ENCODE peak calls at places on chromosome 12, in four cellular contexts. K is WTC11, J is K562, B is HepG2. U is an unnamed sample.

GRCh38 chr12:9750276-9751203 is 10.2 kb downstream of the CD69 start:
- DNase-seq in K (no peak), J (peak), B (peak), U (no peak)

GRCh38 chr12:91109148-91109564 is 2.1 kb downstream of the LUM start:
- DNase-seq in J (peak), K (peak), B (peak), U (peak)

GRCh38 chr12:125773033-125773432 is 707.8 kb downstream of the AACS start:
- DNase-seq in J (peak), K (peak), B (peak), U (no peak)

GRCh38 chr12:30959110-30959710 is 32.7 kb downstream of the TSPAN11 start:
- DNase-seq in J (no peak), B (no peak), K (no peak), U (no peak)

GRCh38 chr12:69388371-69388770 is 28.8 kb downstream of the YEATS4 start:
- DNase-seq in J (no peak), K (no peak), B (peak), U (no peak)

GRCh38 chr12:50185496-50185895 is 18.3 kb upstream of the CERS5 start:
- DNase-seq in J (no peak), K (no peak), B (no peak), U (no peak)

GRCh38 chr12:57134949-57135348 is 6.7 kb downstream of the LRP1 start:
- DNase-seq in J (no peak), K (no peak), B (no peak), U (no peak)

GRCh38 chr12:272942-273906 is 10.6 kb upstream of the SLC6A13 start:
- DNase-seq in B (no peak), K (no peak), J (no peak), U (no peak)

GRCh38 chr12:53251477-53252348 is 16.4 kb upstream of the ESPL1 start:
- DNase-seq in B (peak), J (peak), K (peak), U (peak)

GRCh38 chr12:57552692-57553321 is 3.0 kb downstream of the KIF5A start:
- DNase-seq in K (no peak), B (no peak), J (peak), U (no peak)

GRCh38 chr12:6212086-6212485 is 11.9 kb downstream of the CD9 start:
- DNase-seq in B (no peak), K (no peak), J (no peak), U (no peak)

GRCh38 chr12:8508224-8508623 is 5.1 kb upstream of the CLEC4D start:
- DNase-seq in J (no peak), K (no peak), B (no peak), U (no peak)
- TF ChIP-seq CTCF in J (no peak), K (no peak), B (no peak), U (no peak)

DNA sequence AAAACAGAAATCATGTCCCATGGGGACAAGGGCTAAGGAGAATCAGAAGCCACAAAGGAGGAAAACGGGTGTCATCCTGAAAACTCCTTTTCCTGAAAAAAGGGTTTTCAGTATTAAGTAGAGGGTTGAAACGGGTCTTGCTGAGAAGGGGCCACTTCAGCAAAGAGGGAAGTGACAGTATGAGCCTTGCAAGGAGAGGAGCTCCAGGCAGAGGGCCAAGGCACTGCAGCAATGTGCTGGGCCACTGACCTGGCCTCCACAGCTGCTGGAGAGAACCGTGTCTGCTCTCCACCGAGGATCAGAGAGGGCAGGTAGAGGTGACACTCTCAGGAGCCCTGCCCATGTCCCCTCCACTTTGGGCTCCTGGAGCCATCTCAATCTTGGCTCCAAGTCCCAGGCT is 103.3 kb downstream of the NCOR2 start:
- DNase-seq in K (no peak), J (no peak), B (no peak), U (no peak)
- TF ChIP-seq TCF7 in K (no peak), J (no peak), B (no peak), U (no peak)

GRCh38 chr12:96399919-96400630 is at the start of gene CDK17:
- DNase-seq in K (peak), B (peak), J (peak), U (no peak)
- TF ChIP-seq CTCF in K (no peak), B (peak), J (peak), U (peak)

GRCh38 chr12:132268674-132269073 is 60.7 kb downstream of the GALNT9 start:
- DNase-seq in J (peak), K (no peak), B (no peak), U (no peak)
- TF ChIP-seq TCF7 in J (no peak), K (no peak), B (no peak), U (no peak)

GRCh38 chr12:108731105-108731865 is at the start of gene CORO1C:
- DNase-seq in J (peak), K (peak), B (peak), U (peak)
- TF ChIP-seq CTCF in J (peak), K (peak), B (peak), U (peak)

GRCh38 chr12:102880783-102881182 is 36.3 kb downstream of the PAH start:
- DNase-seq in B (no peak), K (no peak), J (no peak), U (no peak)

GRCh38 chr12:102873077-102873476 is 44.0 kb downstream of the PAH start:
- DNase-seq in B (no peak), K (no peak), J (no peak), U (no peak)

GRCh38 chr12:102874819-102875218 is 42.2 kb downstream of the PAH start:
- DNase-seq in K (no peak), B (no peak), J (no peak), U (no peak)

GRCh38 chr12:102879144-102879763 is 37.8 kb downstream of the PAH start:
- DNase-seq in J (peak), B (no peak), K (peak), U (peak)

GRCh38 chr12:102876883-102877282 is 40.2 kb downstream of the PAH start:
- DNase-seq in B (no peak), J (no peak), K (peak), U (no peak)
- TF ChIP-seq TCF7 in B (no peak), J (no peak), K (no peak), U (no peak)

U was measured in GM12878.